ENCODE peak calls at places on chromosome 15, in eight cellular contexts. One of them, this sample, is unnamed.

GRCh38 chr15:86079491-86080266 is at the start of gene AGBL1:
- DNase-seq in IMR-90: no peak
- DNase-seq in DND-41: no peak
- DNase-seq in HepG2: no peak
- DNase-seq in MM.1S: no peak
- DNase-seq in endothelial cell of umbilical vein: no peak
- DNase-seq in fibroblast of lung: no peak
- DNase-seq in neuronal stem cell: no peak
- DNase-seq in this sample: no peak

GRCh38 chr15:36843822-36844221 is 256.5 kb downstream of the MEIS2 start:
- DNase-seq in fibroblast of lung: no peak
- DNase-seq in DND-41: no peak
- DNase-seq in IMR-90: no peak
- DNase-seq in MM.1S: no peak
- DNase-seq in HepG2: no peak
- DNase-seq in neuronal stem cell: no peak
- DNase-seq in endothelial cell of umbilical vein: no peak
- DNase-seq in this sample: no peak

GRCh38 chr15:92226020-92226612 is 167.6 kb upstream of the ST8SIA2 start:
- DNase-seq in DND-41: no peak
- DNase-seq in IMR-90: no peak
- DNase-seq in MM.1S: no peak
- DNase-seq in fibroblast of lung: peak; percentile 20
- DNase-seq in endothelial cell of umbilical vein: no peak
- DNase-seq in HepG2: peak; percentile 25
- DNase-seq in neuronal stem cell: no peak
- DNase-seq in this sample: peak; percentile 45

GRCh38 chr15:83695246-83695645 is 41.3 kb downstream of the ADAMTSL3 start:
- DNase-seq in DND-41: no peak
- DNase-seq in fibroblast of lung: no peak
- DNase-seq in IMR-90: peak; percentile 11
- DNase-seq in HepG2: no peak
- DNase-seq in endothelial cell of umbilical vein: no peak
- DNase-seq in MM.1S: no peak
- DNase-seq in neuronal stem cell: no peak
- DNase-seq in this sample: no peak

GRCh38 chr15:40104865-40105516 is 3.7 kb downstream of the BMF start:
- DNase-seq in endothelial cell of umbilical vein: peak; percentile 84
- DNase-seq in fibroblast of lung: peak; percentile 69
- DNase-seq in neuronal stem cell: no peak
- DNase-seq in DND-41: peak; percentile 72
- DNase-seq in MM.1S: peak; percentile 76
- DNase-seq in IMR-90: peak; percentile 79
- DNase-seq in HepG2: peak; percentile 56
- DNase-seq in this sample: peak; percentile 96

GRCh38 chr15:86553116-86553515 is 473.4 kb downstream of the AGBL1 start:
- DNase-seq in endothelial cell of umbilical vein: no peak
- DNase-seq in IMR-90: no peak
- DNase-seq in HepG2: no peak
- DNase-seq in fibroblast of lung: no peak
- DNase-seq in MM.1S: no peak
- DNase-seq in neuronal stem cell: no peak
- DNase-seq in DND-41: no peak
- DNase-seq in this sample: no peak

GRCh38 chr15:93253656-93254055 is 164.6 kb upstream of the RGMA start:
- DNase-seq in DND-41: no peak
- DNase-seq in HepG2: no peak
- DNase-seq in fibroblast of lung: no peak
- DNase-seq in neuronal stem cell: no peak
- DNase-seq in MM.1S: no peak
- DNase-seq in endothelial cell of umbilical vein: no peak
- DNase-seq in IMR-90: no peak
- DNase-seq in this sample: no peak

GRCh38 chr15:70318996-70319465 is 221.3 kb upstream of the TLE3 start:
- DNase-seq in endothelial cell of umbilical vein: no peak
- DNase-seq in fibroblast of lung: peak; percentile 80
- DNase-seq in MM.1S: peak; percentile 30
- DNase-seq in DND-41: no peak
- DNase-seq in neuronal stem cell: no peak
- DNase-seq in HepG2: no peak
- DNase-seq in IMR-90: peak; percentile 74
- DNase-seq in this sample: peak; percentile 50

GRCh38 chr15:39216816-39217215 is 364.1 kb upstream of the THBS1 start:
- DNase-seq in IMR-90: no peak
- DNase-seq in neuronal stem cell: no peak
- DNase-seq in endothelial cell of umbilical vein: no peak
- DNase-seq in MM.1S: no peak
- DNase-seq in HepG2: no peak
- DNase-seq in fibroblast of lung: no peak
- DNase-seq in DND-41: no peak
- DNase-seq in this sample: no peak

GRCh38 chr15:83287541-83288027 is 3.1 kb upstream of the BNC1 start:
- DNase-seq in HepG2: no peak
- DNase-seq in fibroblast of lung: peak; percentile 99
- DNase-seq in DND-41: no peak
- DNase-seq in neuronal stem cell: no peak
- DNase-seq in IMR-90: peak; percentile 98
- DNase-seq in MM.1S: no peak
- DNase-seq in endothelial cell of umbilical vein: peak; percentile 81
- DNase-seq in this sample: peak; percentile 87

GRCh38 chr15:31217067-31217466 is 109.6 kb upstream of the KLF13 start:
- DNase-seq in endothelial cell of umbilical vein: no peak
- DNase-seq in HepG2: no peak
- DNase-seq in DND-41: no peak
- DNase-seq in MM.1S: no peak
- DNase-seq in fibroblast of lung: no peak
- DNase-seq in neuronal stem cell: no peak
- DNase-seq in IMR-90: no peak
- DNase-seq in this sample: no peak

GRCh38 chr15:73286356-73286755 is 82.4 kb downstream of the HCN4 start:
- DNase-seq in endothelial cell of umbilical vein: no peak
- DNase-seq in fibroblast of lung: peak; percentile 56
- DNase-seq in MM.1S: no peak
- DNase-seq in IMR-90: peak; percentile 15
- DNase-seq in neuronal stem cell: no peak
- DNase-seq in HepG2: no peak
- DNase-seq in DND-41: no peak
- DNase-seq in this sample: peak; percentile 55

GRCh38 chr15:29091666-29092065 is 178.0 kb downstream of the NSMCE3 start:
- DNase-seq in DND-41: no peak
- DNase-seq in endothelial cell of umbilical vein: no peak
- DNase-seq in IMR-90: no peak
- DNase-seq in neuronal stem cell: no peak
- DNase-seq in fibroblast of lung: no peak
- DNase-seq in HepG2: no peak
- DNase-seq in MM.1S: no peak
- DNase-seq in this sample: no peak

GRCh38 chr15:31005660-31006059 is 14.2 kb upstream of the MTMR10 start:
- DNase-seq in fibroblast of lung: no peak
- DNase-seq in neuronal stem cell: no peak
- DNase-seq in DND-41: no peak
- DNase-seq in IMR-90: no peak
- DNase-seq in MM.1S: no peak
- DNase-seq in endothelial cell of umbilical vein: no peak
- DNase-seq in HepG2: no peak
- DNase-seq in this sample: no peak

GRCh38 chr15:93126496-93127083 is 37.6 kb upstream of the RGMA start:
- DNase-seq in DND-41: no peak
- DNase-seq in IMR-90: no peak
- DNase-seq in MM.1S: no peak
- DNase-seq in HepG2: no peak
- DNase-seq in neuronal stem cell: no peak
- DNase-seq in endothelial cell of umbilical vein: no peak
- DNase-seq in fibroblast of lung: no peak
- DNase-seq in this sample: no peak

GRCh38 chr15:84681822-84682221 is 23.8 kb upstream of the NMB start:
- DNase-seq in DND-41: no peak
- DNase-seq in fibroblast of lung: peak; percentile 76
- DNase-seq in HepG2: no peak
- DNase-seq in IMR-90: peak; percentile 49
- DNase-seq in MM.1S: no peak
- DNase-seq in endothelial cell of umbilical vein: peak; percentile 18
- DNase-seq in neuronal stem cell: no peak
- DNase-seq in this sample: peak; percentile 30

GRCh38 chr15:31303434-31304073 is 23.1 kb upstream of the KLF13 start:
- DNase-seq in endothelial cell of umbilical vein: no peak
- DNase-seq in neuronal stem cell: no peak
- DNase-seq in HepG2: no peak
- DNase-seq in MM.1S: no peak
- DNase-seq in DND-41: peak; percentile 8
- DNase-seq in IMR-90: no peak
- DNase-seq in fibroblast of lung: no peak
- DNase-seq in this sample: no peak

GRCh38 chr15:52221730-52222129 is 30.5 kb upstream of the GNB5 start:
- DNase-seq in neuronal stem cell: no peak
- DNase-seq in DND-41: no peak
- DNase-seq in HepG2: no peak
- DNase-seq in fibroblast of lung: no peak
- DNase-seq in IMR-90: no peak
- DNase-seq in endothelial cell of umbilical vein: no peak
- DNase-seq in MM.1S: peak; percentile 57
- DNase-seq in this sample: no peak

GRCh38 chr15:27449041-27449440 is 478.1 kb downstream of the GABRG3 start:
- DNase-seq in endothelial cell of umbilical vein: no peak
- DNase-seq in HepG2: no peak
- DNase-seq in DND-41: no peak
- DNase-seq in IMR-90: no peak
- DNase-seq in fibroblast of lung: peak; percentile 77
- DNase-seq in neuronal stem cell: no peak
- DNase-seq in MM.1S: no peak
- DNase-seq in this sample: no peak

GRCh38 chr15:32718822-32719716 is 1.3 kb downstream of the GREM1 start:
- DNase-seq in IMR-90: no peak
- DNase-seq in MM.1S: no peak
- DNase-seq in endothelial cell of umbilical vein: no peak
- DNase-seq in neuronal stem cell: peak; percentile 20
- DNase-seq in fibroblast of lung: peak; percentile 34
- DNase-seq in DND-41: no peak
- DNase-seq in HepG2: no peak
- DNase-seq in this sample: peak; percentile 59

GRCh38 chr15:45855210-45855906 is 220.5 kb downstream of the SQOR start:
- DNase-seq in DND-41: no peak
- DNase-seq in HepG2: peak; percentile 25
- DNase-seq in endothelial cell of umbilical vein: no peak
- DNase-seq in IMR-90: no peak
- DNase-seq in fibroblast of lung: no peak
- DNase-seq in neuronal stem cell: no peak
- DNase-seq in MM.1S: no peak
- DNase-seq in this sample: no peak

GRCh38 chr15:77985031-77985930 is 92.2 kb downstream of the TBC1D2B start:
- DNase-seq in DND-41: no peak
- DNase-seq in MM.1S: no peak
- DNase-seq in IMR-90: no peak
- DNase-seq in HepG2: no peak
- DNase-seq in fibroblast of lung: no peak
- DNase-seq in endothelial cell of umbilical vein: no peak
- DNase-seq in neuronal stem cell: no peak
- DNase-seq in this sample: no peak

GRCh38 chr15:66863382-66864085 is 161.5 kb downstream of the SMAD6 start:
- DNase-seq in neuronal stem cell: no peak
- DNase-seq in HepG2: no peak
- DNase-seq in MM.1S: no peak
- DNase-seq in DND-41: no peak
- DNase-seq in endothelial cell of umbilical vein: no peak
- DNase-seq in fibroblast of lung: no peak
- DNase-seq in IMR-90: no peak
- DNase-seq in this sample: no peak
- H3K9ac ChIP-seq in neuronal stem cell: no peak overlapping the region
- H3K9ac ChIP-seq in HepG2: no peak overlapping the region
- H3K9ac ChIP-seq in MM.1S: no peak overlapping the region
- H3K9ac ChIP-seq in DND-41: no peak overlapping the region
- H3K9ac ChIP-seq in endothelial cell of umbilical vein: no peak overlapping the region
- H3K9ac ChIP-seq in fibroblast of lung: no peak overlapping the region
- H3K9ac ChIP-seq in IMR-90: no peak overlapping the region
- H3K9ac ChIP-seq in this sample: peak overlapping the region; percentile 2

DNA sequence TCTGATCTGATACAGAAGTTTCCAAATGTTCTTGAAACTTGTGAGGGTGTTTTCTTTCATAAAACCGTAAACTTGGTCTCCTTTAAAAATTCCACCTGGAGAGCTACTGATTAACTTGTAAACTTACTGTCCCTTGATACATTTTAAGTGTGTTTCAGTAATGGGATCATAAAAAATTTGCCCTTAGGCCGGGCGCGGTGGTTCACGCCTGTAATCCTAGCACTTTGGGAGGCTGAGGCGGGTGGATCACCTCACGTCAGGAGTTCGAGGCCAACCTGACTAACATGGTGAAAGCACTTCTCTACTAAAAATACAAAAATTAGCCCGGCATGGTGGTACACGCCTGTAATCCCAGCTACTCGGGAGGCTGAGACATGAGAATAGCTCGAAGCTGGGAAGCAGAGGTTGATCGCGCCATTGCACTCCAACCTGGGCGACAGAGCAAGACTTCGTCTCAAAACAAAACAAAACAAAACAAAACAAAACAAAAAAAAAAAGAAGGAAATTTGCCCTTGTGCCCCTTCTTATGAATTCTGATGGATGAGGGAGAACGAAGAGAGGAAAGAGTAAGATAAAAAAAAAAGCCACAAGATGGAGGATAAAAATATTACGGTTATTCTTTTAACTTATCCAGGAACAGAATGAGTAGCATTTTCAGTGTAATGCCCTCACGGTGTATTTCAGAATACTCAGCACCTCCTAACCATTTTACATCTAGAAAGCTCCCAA is 32.1 kb upstream of the AP4E1 start:
- DNase-seq in HepG2: no peak
- DNase-seq in IMR-90: no peak
- DNase-seq in DND-41: no peak
- DNase-seq in neuronal stem cell: no peak
- DNase-seq in fibroblast of lung: no peak
- DNase-seq in MM.1S: no peak
- DNase-seq in endothelial cell of umbilical vein: no peak
- DNase-seq in this sample: no peak
- H3K4me1 ChIP-seq in HepG2: peaks cover 36% of the 10 kb centered on the region
- H3K4me1 ChIP-seq in IMR-90: peaks cover 7% of the 10 kb centered on the region
- H3K4me1 ChIP-seq in DND-41: peaks cover 46% of the 10 kb centered on the region
- H3K4me1 ChIP-seq in neuronal stem cell: no peaks in the 10 kb centered on the region
- H3K4me1 ChIP-seq in fibroblast of lung: no peaks in the 10 kb centered on the region
- H3K4me1 ChIP-seq in MM.1S: peaks cover 35% of the 10 kb centered on the region
- H3K4me1 ChIP-seq in endothelial cell of umbilical vein: peaks cover 9% of the 10 kb centered on the region
- H3K4me1 ChIP-seq in this sample: peaks cover 20% of the 10 kb centered on the region

DNA sequence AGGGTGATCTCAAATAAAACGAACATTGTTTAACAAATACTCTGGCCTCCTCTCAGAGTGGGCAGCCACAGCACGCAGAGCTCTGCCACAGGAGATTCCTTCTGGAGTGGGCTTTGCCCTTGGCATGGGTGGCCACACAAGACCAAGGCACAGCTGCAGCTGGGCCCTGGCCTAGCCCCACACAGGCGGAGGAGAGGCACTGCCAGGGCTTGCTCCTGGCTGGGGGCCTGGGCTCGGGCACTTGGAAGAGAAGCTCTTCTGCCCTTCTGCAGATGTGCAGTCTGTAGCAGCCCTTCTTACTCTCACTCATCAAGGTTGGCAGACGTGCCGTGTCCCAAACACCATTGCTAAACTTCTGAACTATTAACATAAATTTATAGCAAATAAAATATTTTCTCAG is 67.2 kb downstream of the CRTC3 start:
- DNase-seq in neuronal stem cell: no peak
- DNase-seq in HepG2: no peak
- DNase-seq in DND-41: no peak
- DNase-seq in MM.1S: no peak
- DNase-seq in endothelial cell of umbilical vein: no peak
- DNase-seq in IMR-90: no peak
- DNase-seq in fibroblast of lung: no peak
- DNase-seq in this sample: no peak
- H3K9ac ChIP-seq in neuronal stem cell: no peak overlapping the region
- H3K9ac ChIP-seq in HepG2: no peak overlapping the region
- H3K9ac ChIP-seq in DND-41: no peak overlapping the region
- H3K9ac ChIP-seq in MM.1S: no peak overlapping the region
- H3K9ac ChIP-seq in endothelial cell of umbilical vein: no peak overlapping the region
- H3K9ac ChIP-seq in IMR-90: no peak overlapping the region
- H3K9ac ChIP-seq in fibroblast of lung: no peak overlapping the region
- H3K9ac ChIP-seq in this sample: no peak overlapping the region

GRCh38 chr15:74791667-74792066 is 9.8 kb downstream of the CSK start:
- DNase-seq in HepG2: no peak
- DNase-seq in endothelial cell of umbilical vein: no peak
- DNase-seq in neuronal stem cell: no peak
- DNase-seq in MM.1S: no peak
- DNase-seq in IMR-90: no peak
- DNase-seq in DND-41: no peak
- DNase-seq in fibroblast of lung: no peak
- DNase-seq in this sample: no peak
- H3K4me1 ChIP-seq in HepG2: peaks cover 22% of the 10 kb centered on the region
- H3K4me1 ChIP-seq in endothelial cell of umbilical vein: peaks cover 6% of the 10 kb centered on the region
- H3K4me1 ChIP-seq in neuronal stem cell: peaks cover 20% of the 10 kb centered on the region
- H3K4me1 ChIP-seq in MM.1S: peaks cover 64% of the 10 kb centered on the region
- H3K4me1 ChIP-seq in IMR-90: peaks cover 24% of the 10 kb centered on the region
- H3K4me1 ChIP-seq in DND-41: peaks cover 32% of the 10 kb centered on the region
- H3K4me1 ChIP-seq in fibroblast of lung: peaks cover 45% of the 10 kb centered on the region
- H3K4me1 ChIP-seq in this sample: peaks cover 31% of the 10 kb centered on the region